ENCODE peak calls at places on chromosomes 13 and 19, in four cellular contexts. K is AG09319, R is mesothelial cell of epicardium, J is heart right ventricle. T is an unnamed sample.

GRCh38 chr19:51366999-51367564 is 894 bp upstream of the ETFB start:
- DNase-seq in K (no peak), R (peak), J (peak), T (no peak)

GRCh38 chr13:92967923-92968322 is 258.7 kb upstream of the GPC6 start:
- DNase-seq in K (no peak), R (no peak), J (no peak), T (no peak)

GRCh38 chr13:40371531-40372125 is 294.8 kb downstream of the FOXO1 start:
- DNase-seq in K (no peak), R (no peak), J (no peak), T (no peak)

GRCh38 chr13:45249662-45250061 is 48.8 kb upstream of the KCTD4 start:
- DNase-seq in K (no peak), R (no peak), J (no peak), T (no peak)

GRCh38 chr13:72504026-72504925 is 223.2 kb downstream of the MZT1 start:
- DNase-seq in K (no peak), R (no peak), J (no peak), T (no peak)

GRCh38 chr19:42422092-42422575 is 5.1 kb downstream of the LIPE start:
- DNase-seq in K (no peak), R (no peak), J (peak), T (no peak)

GRCh38 chr13:33577037-33577436 is 240.9 kb upstream of the RFC3 start:
- DNase-seq in K (no peak), R (no peak), J (no peak), T (no peak)

GRCh38 chr19:18073197-18073596 is 13.5 kb downstream of the IL12RB1 start:
- DNase-seq in K (no peak), R (no peak), J (no peak), T (no peak)

GRCh38 chr13:93361703-93362102 is 135.1 kb downstream of the GPC6 start:
- DNase-seq in K (no peak), R (no peak), J (no peak), T (no peak)

GRCh38 chr13:48746816-48747215 is 93.1 kb downstream of the CYSLTR2 start:
- DNase-seq in K (no peak), R (no peak), J (no peak), T (no peak)

GRCh38 chr13:26759907-26760834 is at the start of gene GPR12:
- DNase-seq in K (no peak), R (no peak), J (no peak), T (peak)

GRCh38 chr19:43765109-43765876 is 10.5 kb upstream of the SMG9 start:
- DNase-seq in K (peak), R (no peak), J (peak), T (no peak)

GRCh38 chr19:38384209-38385027 is 3.4 kb downstream of the GGN start:
- DNase-seq in K (no peak), R (no peak), J (no peak), T (no peak)

GRCh38 chr13:40158218-40158617 is 502.8 kb downstream of the COG6 start:
- DNase-seq in K (no peak), R (no peak), J (no peak), T (no peak)

GRCh38 chr19:13796301-13797057 is 1.2 kb downstream of the ZSWIM4 start:
- DNase-seq in K (peak), R (no peak), J (peak), T (no peak)

GRCh38 chr19:37699057-37699456 is 20.5 kb downstream of the ZNF607 start:
- DNase-seq in K (no peak), R (no peak), J (no peak), T (no peak)

GRCh38 chr13:84844473-84844872 is 954.7 kb downstream of the SLITRK6 start:
- DNase-seq in K (no peak), R (no peak), J (no peak), T (no peak)

GRCh38 chr13:43284162-43284561 is 260.8 kb downstream of the DNAJC15 start:
- DNase-seq in K (no peak), R (no peak), J (no peak), T (no peak)

GRCh38 chr19:916645-917322 is 349 bp upstream of the KISS1R start:
- DNase-seq in K (no peak), R (no peak), J (no peak), T (no peak)

GRCh38 chr19:41351339-41352245 is 2.1 kb downstream of the TGFB1 start:
- DNase-seq in K (no peak), R (peak), J (peak), T (no peak)

GRCh38 chr13:113934576-113934975 is 39.3 kb downstream of the C13orf46 start:
- DNase-seq in K (no peak), R (no peak), J (no peak), T (no peak)

GRCh38 chr13:107170270-107170931 is 602.5 kb upstream of the ARGLU1 start:
- DNase-seq in K (no peak), R (no peak), J (no peak), T (no peak)

GRCh38 chr13:21925720-21926119 is 254.8 kb downstream of the FGF9 start:
- DNase-seq in K (no peak), R (no peak), J (no peak), T (no peak)

GRCh38 chr13:91722267-91722884 is 324.0 kb downstream of the GPC5 start:
- DNase-seq in K (no peak), R (no peak), J (no peak), T (no peak)

GRCh38 chr13:109369357-109370052 is 416.9 kb downstream of the IRS2 start:
- DNase-seq in K (no peak), R (no peak), J (no peak), T (no peak)

GRCh38 chr13:71252191-71252704 is 614.8 kb downstream of the DACH1 start:
- DNase-seq in K (no peak), R (no peak), J (no peak), T (no peak)

GRCh38 chr13:25084101-25084500 is 11.8 kb upstream of the PABPC3 start:
- DNase-seq in K (no peak), R (no peak), J (no peak), T (no peak)

GRCh38 chr13:25088562-25089221 is 7.2 kb upstream of the PABPC3 start:
- DNase-seq in K (no peak), R (no peak), J (no peak), T (no peak)

GRCh38 chr13:25080773-25081172 is 15.2 kb upstream of the PABPC3 start:
- DNase-seq in K (no peak), R (no peak), J (no peak), T (no peak)

GRCh38 chr13:25085125-25085742 is 10.7 kb upstream of the PABPC3 start:
- DNase-seq in K (no peak), R (no peak), J (no peak), T (peak)
- TF ChIP-seq CTCF in K (peak), R (peak), J (peak), T (peak)

DNA sequence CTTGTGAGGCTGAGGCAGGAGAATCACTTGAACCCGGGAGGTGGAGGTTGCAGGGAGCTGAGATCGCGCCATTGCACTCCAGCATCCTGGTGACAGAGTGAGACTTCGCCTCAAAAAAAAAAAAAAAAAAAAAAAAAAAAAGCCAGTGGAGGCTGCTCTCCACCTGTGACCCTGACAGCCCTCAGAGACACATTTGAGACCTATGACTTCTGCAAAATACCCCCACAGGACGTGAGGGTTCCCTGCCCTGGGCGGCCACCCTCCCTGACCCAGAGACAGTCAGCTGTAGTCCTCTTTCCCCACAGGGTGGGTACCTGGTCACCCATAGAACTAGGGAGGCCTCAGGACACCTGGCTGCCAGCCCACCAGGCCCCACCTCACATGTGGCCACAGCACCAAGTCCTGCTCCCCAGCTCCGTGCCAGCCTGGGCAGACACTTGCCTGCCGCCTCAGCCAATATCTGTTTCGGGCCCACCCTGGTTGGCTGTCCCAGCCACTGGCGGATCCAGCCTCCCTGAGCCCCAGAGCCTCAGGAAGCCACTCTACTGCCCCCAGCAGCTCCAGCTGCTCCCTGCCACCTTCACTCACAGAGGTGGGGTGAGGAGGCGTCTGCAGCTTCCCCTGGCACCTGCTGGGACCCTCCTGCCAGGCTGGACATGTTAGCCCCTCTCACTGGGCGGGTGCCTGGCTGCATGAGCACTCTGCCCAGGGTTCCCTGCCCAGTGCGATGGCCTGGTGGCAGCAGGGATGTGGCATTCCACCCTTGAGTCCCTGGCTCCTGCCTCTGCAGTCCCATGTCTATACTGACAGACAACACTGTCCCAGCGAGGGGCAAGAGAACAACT is 7.0 kb downstream of the MKNK2 start:
- DNase-seq in K (no peak), R (no peak), J (no peak), T (no peak)
- TF ChIP-seq CTCF in K (no peak), R (no peak), J (no peak), T (no peak)

GRCh38 chr13:31012285-31013024 is 80.0 kb downstream of the TEX26 start:
- DNase-seq in K (no peak), R (no peak), J (no peak), T (no peak)
- TF ChIP-seq CTCF in K (peak), R (peak), J (no peak), T (peak)

DNA sequence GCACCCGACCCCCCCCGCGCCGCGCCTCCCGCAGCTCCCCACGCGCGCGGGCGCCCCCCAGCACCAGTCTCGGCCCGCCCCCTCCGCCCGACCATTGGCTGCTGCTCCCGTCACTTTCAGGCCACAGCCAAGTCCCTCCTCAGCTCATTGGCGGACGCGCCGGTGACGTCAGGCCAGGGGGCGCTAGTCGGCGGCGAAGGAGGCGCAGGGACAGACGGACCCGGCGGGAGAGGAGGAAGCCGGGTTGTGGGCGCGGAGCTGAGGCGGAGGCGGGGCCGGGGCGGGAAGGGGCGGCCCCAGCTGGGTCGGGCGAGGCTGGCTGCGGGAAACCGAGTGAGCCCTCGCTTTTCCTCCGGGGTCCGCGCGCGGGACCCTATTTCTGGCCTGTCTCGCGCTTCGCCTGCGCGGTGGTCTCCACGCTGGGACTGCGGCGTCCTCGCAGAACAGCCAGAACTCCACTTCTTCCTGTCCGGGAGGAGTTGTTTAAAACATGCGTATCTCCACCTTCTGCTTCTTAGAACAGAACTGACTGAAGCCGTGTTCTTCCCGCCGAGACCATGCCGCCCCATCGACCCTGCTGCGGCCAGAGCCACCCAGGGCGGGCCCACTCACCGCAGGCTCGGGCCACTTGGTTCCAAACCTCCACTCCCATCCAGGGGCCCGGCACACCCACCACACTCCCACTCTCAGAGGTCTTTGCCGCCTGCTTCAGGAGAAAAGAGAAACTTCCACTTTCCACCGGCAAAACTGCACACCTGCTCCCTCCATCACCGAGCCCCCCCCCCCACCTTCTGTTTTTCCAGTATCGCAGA is 459 bp upstream of the TMTC4 start:
- DNase-seq in K (peak), R (peak), J (peak), T (peak)
- TF ChIP-seq CTCF in K (peak), R (no peak), J (peak), T (no peak)

GRCh38 chr19:35978271-35978670 is 16.7 kb upstream of the SDHAF1 start:
- DNase-seq in K (no peak), R (no peak), J (no peak), T (no peak)

GRCh38 chr19:35973487-35973886 is 21.5 kb upstream of the SDHAF1 start:
- DNase-seq in K (no peak), R (no peak), J (no peak), T (no peak)

GRCh38 chr19:35975608-35976214 is 19.3 kb upstream of the SDHAF1 start:
- DNase-seq in K (no peak), R (peak), J (no peak), T (no peak)

GRCh38 chr19:35978832-35979365 is 16.1 kb upstream of the SDHAF1 start:
- DNase-seq in K (no peak), R (no peak), J (no peak), T (no peak)

DNA sequence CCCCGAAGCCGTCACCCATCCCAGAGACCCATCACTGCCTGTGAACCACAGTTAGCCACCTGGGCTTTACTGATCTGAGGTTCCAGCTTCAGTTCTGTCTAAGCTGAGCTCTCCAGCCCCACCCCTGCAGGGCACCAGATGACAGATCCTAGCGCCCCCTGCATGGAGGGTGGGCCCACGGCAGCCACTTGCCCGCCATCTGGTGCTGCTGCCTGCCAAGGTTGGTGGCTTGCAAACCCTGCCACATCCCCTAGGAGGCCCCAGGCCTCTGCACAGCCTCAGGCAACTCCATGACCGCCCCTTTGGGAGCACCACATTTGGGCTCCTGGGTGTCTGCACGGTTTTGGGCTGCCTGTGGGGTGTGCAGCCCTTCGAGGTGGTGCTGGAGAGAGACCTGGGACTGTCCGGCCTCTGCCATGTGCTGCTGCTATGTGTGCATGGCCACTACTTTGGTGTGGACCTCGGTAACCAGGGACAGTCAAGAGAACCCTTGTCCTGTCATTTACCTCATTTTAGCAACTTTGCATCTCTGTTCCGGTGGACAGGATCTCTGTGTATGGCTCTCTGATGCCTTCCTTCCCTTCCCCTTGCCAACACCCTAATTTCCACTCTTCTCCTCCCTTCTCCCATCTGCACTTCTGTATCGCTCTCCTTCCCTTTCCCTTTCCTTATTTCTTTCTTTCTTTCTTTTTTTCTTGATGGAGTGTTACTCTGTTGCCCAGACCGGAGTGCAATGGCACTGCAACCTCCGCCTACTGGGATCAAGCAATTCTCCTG is 17.4 kb upstream of the SDHAF1 start:
- DNase-seq in K (no peak), R (no peak), J (no peak), T (no peak)
- TF ChIP-seq CTCF in K (no peak), R (no peak), J (peak), T (peak)